ENCODE peak calls at places on chromosome 19, in six cellular contexts. B, A, S, Q, T and J are unnamed samples.

GRCh38 chr19:55643733-55644116 is 276 bp downstream of the ZNF581 start:
- DNase-seq in B (no peak), T (no peak), A (no peak), S (no peak), Q (no peak), J (no peak)

GRCh38 chr19:8512991-8513686 is 828 bp downstream of the ZNF414 start:
- DNase-seq in T (no peak), Q (no peak), S (no peak), B (no peak), A (peak), J (no peak)

GRCh38 chr19:3029070-3029923 is at the start of gene TLE2:
- DNase-seq in B (no peak), S (no peak), Q (no peak), A (no peak), T (no peak), J (no peak)

GRCh38 chr19:43820098-43820860 is 6.8 kb upstream of the ZNF283 start:
- DNase-seq in Q (no peak), S (no peak), B (no peak), A (no peak), T (peak), J (no peak)

GRCh38 chr19:49767380-49767779 is 579 bp downstream of the AP2A1 start:
- DNase-seq in T (no peak), B (no peak), S (no peak), Q (no peak), A (no peak), J (no peak)

GRCh38 chr19:53927745-53928144 is 18.7 kb downstream of the CACNG7 start:
- DNase-seq in S (no peak), A (no peak), B (no peak), Q (peak), T (peak), J (no peak)

GRCh38 chr19:4337906-4338440 is 654 bp downstream of the STAP2 start:
- DNase-seq in A (no peak), S (no peak), T (peak), Q (no peak), B (no peak), J (no peak)

GRCh38 chr19:48844472-48844871 is 8.2 kb upstream of the HSD17B14 start:
- DNase-seq in B (no peak), S (no peak), T (peak), A (no peak), Q (no peak), J (no peak)

GRCh38 chr19:40690699-40691420 is 409 bp upstream of the NUMBL start:
- DNase-seq in Q (peak), T (peak), S (peak), B (peak), A (peak), J (peak)

GRCh38 chr19:27671876-27672275 is 1541.1 kb downstream of the UQCRFS1 start:
- DNase-seq in T (no peak), B (no peak), A (no peak), Q (no peak), S (peak), J (no peak)

GRCh38 chr19:3360494-3361383 is 5.6 kb upstream of the NFIC start:
- DNase-seq in Q (peak), B (peak), S (peak), T (peak), A (peak), J (no peak)

GRCh38 chr19:56875717-56876116 is 35.2 kb upstream of the PEG3 start:
- DNase-seq in B (no peak), S (no peak), Q (no peak), T (no peak), A (no peak), J (no peak)

GRCh38 chr19:47230122-47230920 is 678 bp downstream of the BBC3 start:
- DNase-seq in Q (no peak), S (no peak), T (peak), B (peak), A (peak), J (no peak)

GRCh38 chr19:308471-309205 is 17.4 kb upstream of the PLPP2 start:
- DNase-seq in A (no peak), S (no peak), T (no peak), B (no peak), Q (no peak), J (no peak)

GRCh38 chr19:51783373-51783772 is 11.6 kb upstream of the FPR3 start:
- DNase-seq in A (no peak), S (no peak), B (no peak), Q (peak), T (peak), J (peak)

GRCh38 chr19:13588953-13589833 is 82.9 kb upstream of the CACNA1A start:
- DNase-seq in T (peak), A (peak), S (peak), B (peak), Q (peak), J (no peak)

GRCh38 chr19:52741951-52742485 is 7.2 kb upstream of the ZNF611 start:
- DNase-seq in T (no peak), A (no peak), Q (no peak), S (no peak), B (no peak), J (no peak)

GRCh38 chr19:49676136-49676689 is 858 bp upstream of the PRMT1 start:
- DNase-seq in Q (peak), B (peak), A (peak), T (peak), S (peak), J (no peak)

GRCh38 chr19:40747536-40747935 is 2.7 kb downstream of the ACTMAP start:
- DNase-seq in S (no peak), T (no peak), B (no peak), A (no peak), Q (no peak), J (no peak)

GRCh38 chr19:13781547-13781946 is 7.3 kb downstream of the C19orf53 start:
- DNase-seq in B (no peak), T (peak), A (peak), S (peak), Q (no peak), J (no peak)

GRCh38 chr19:2476451-2477140 is 669 bp downstream of the GADD45B start:
- DNase-seq in T (peak), B (peak), A (peak), Q (peak), S (no peak), J (no peak)

GRCh38 chr19:40542197-40542859 is 34.3 kb upstream of the SHKBP1 start:
- DNase-seq in Q (no peak), A (peak), B (no peak), T (peak), S (no peak), J (peak)

GRCh38 chr19:28305513-28305912 is 907.4 kb downstream of the UQCRFS1 start:
- DNase-seq in B (no peak), Q (no peak), S (no peak), A (no peak), T (no peak), J (no peak)

GRCh38 chr19:51107406-51108065 is 673 bp downstream of the CTU1 start:
- DNase-seq in B (no peak), A (no peak), T (no peak), S (no peak), Q (peak), J (no peak)

GRCh38 chr19:48780684-48781391 is 25.5 kb downstream of the FGF21 start:
- DNase-seq in S (peak), Q (no peak), A (no peak), B (no peak), T (peak), J (no peak)

GRCh38 chr19:6473652-6474051 is 7.9 kb downstream of the DENND1C start:
- DNase-seq in Q (no peak), B (no peak), T (no peak), S (no peak), A (no peak), J (no peak)

GRCh38 chr19:33678796-33679195 is 57.0 kb downstream of the CHST8 start:
- DNase-seq in A (no peak), Q (no peak), B (no peak), S (no peak), T (no peak), J (no peak)

GRCh38 chr19:39126593-39127187 is 1.1 kb downstream of the PAK4 start:
- DNase-seq in Q (no peak), A (no peak), B (no peak), S (no peak), T (peak), J (no peak)

GRCh38 chr19:14113762-14114414 is 3.7 kb downstream of the PRKACA start:
- DNase-seq in S (no peak), B (no peak), T (no peak), A (peak), Q (peak), J (no peak)

GRCh38 chr19:43906774-43907173 is 28.3 kb downstream of the ZNF45 start:
- DNase-seq in B (no peak), Q (no peak), S (no peak), T (no peak), A (no peak), J (no peak)

GRCh38 chr19:29749450-29749849 is 34.4 kb upstream of the C19orf12 start:
- DNase-seq in S (no peak), A (no peak), Q (no peak), T (no peak), B (no peak), J (no peak)